ENCODE peak calls at places on chromosome 22, in four cellular contexts. W is ascending aorta, H is foreskin keratinocyte, Y is endodermal cell. S is an unnamed sample.

GRCh38 chr22:19717691-19718254 is 3.5 kb downstream of the SEPTIN5 start:
- DNase-seq in W (peak; percentile 87), H (peak; percentile 24), Y (peak; percentile 89), S (no peak)

GRCh38 chr22:28154856-28155255 is 235.8 kb upstream of the PITPNB start:
- DNase-seq in W (no peak), H (no peak), Y (no peak), S (no peak)

GRCh38 chr22:43420991-43421665 is 9.3 kb downstream of the MPPED1 start:
- DNase-seq in W (no peak), H (no peak), Y (no peak), S (no peak)

GRCh38 chr22:43720718-43721117 is 91.4 kb downstream of the EFCAB6 start:
- DNase-seq in W (no peak), H (no peak), Y (no peak), S (no peak)

GRCh38 chr22:45007247-45007945 is 2.4 kb downstream of the PHF21B start:
- DNase-seq in W (no peak), H (no peak), Y (peak; percentile 95), S (no peak)

GRCh38 chr22:31289335-31289734 is 3.0 kb downstream of the PIK3IP1 start:
- DNase-seq in W (no peak), H (no peak), Y (no peak), S (no peak)

GRCh38 chr22:37891926-37892325 is 14.2 kb upstream of the MICALL1 start:
- DNase-seq in W (no peak), H (no peak), Y (no peak), S (no peak)

GRCh38 chr22:42649261-42650056 is at the start of gene CYB5R3:
- DNase-seq in W (peak; percentile 90), H (peak; percentile 62), Y (peak; percentile 95), S (no peak)

GRCh38 chr22:45218974-45219373 is 21.7 kb downstream of the KIAA0930 start:
- DNase-seq in W (no peak), H (no peak), Y (no peak), S (no peak)

GRCh38 chr22:47030143-47030641 is 267.7 kb downstream of the TBC1D22A start:
- DNase-seq in W (no peak), H (no peak), Y (no peak), S (no peak)

GRCh38 chr22:18062421-18062820 is 15.4 kb upstream of the PEX26 start:
- DNase-seq in W (no peak), H (peak; percentile 66), Y (no peak), S (no peak)

GRCh38 chr22:42780070-42780540 is 59.4 kb upstream of the A4GALT start:
- DNase-seq in W (no peak), H (peak; percentile 77), Y (peak; percentile 91), S (peak; percentile 46)

GRCh38 chr22:31650391-31650790 is 11.6 kb downstream of the PISD start:
- DNase-seq in W (no peak), H (peak; percentile 82), Y (no peak), S (no peak)

GRCh38 chr22:45239378-45240136 is 1.1 kb downstream of the KIAA0930 start:
- DNase-seq in W (no peak), H (no peak), Y (no peak), S (no peak)

GRCh38 chr22:42673898-42674390 is 24.8 kb upstream of the CYB5R3 start:
- DNase-seq in W (no peak), H (no peak), Y (no peak), S (no peak)

GRCh38 chr22:28246392-28246791 is 327.3 kb upstream of the PITPNB start:
- DNase-seq in W (no peak), H (no peak), Y (no peak), S (no peak)

GRCh38 chr22:49867303-49868250 is 13.9 kb downstream of the ZBED4 start:
- DNase-seq in W (no peak), H (no peak), Y (no peak), S (no peak)

GRCh38 chr22:48919187-48919590 is 908.5 kb downstream of the BRD1 start:
- DNase-seq in W (no peak), H (peak; percentile 3), Y (no peak), S (no peak)

GRCh38 chr22:44889233-44889878 is 120.4 kb downstream of the PHF21B start:
- DNase-seq in W (peak; percentile 37), H (no peak), Y (peak; percentile 62), S (no peak)

GRCh38 chr22:31193092-31193491 is 19.0 kb upstream of the LIMK2 start:
- DNase-seq in W (no peak), H (no peak), Y (peak; percentile 55), S (no peak)

GRCh38 chr22:28410050-28410816 is 269.4 kb downstream of the TTC28 start:
- DNase-seq in W (no peak), H (no peak), Y (no peak), S (no peak)

GRCh38 chr22:20203142-20204099 is 52.6 kb upstream of the CCDC188 start:
- DNase-seq in W (no peak), H (no peak), Y (peak; percentile 92), S (no peak)

GRCh38 chr22:37472418-37473006 is 13.7 kb downstream of the MFNG start:
- DNase-seq in W (no peak), H (no peak), Y (peak; percentile 87), S (no peak)

GRCh38 chr22:38176170-38176741 is 5.4 kb downstream of the PLA2G6 start:
- DNase-seq in W (peak; percentile 84), H (no peak), Y (no peak), S (no peak)

GRCh38 chr22:27844256-27844655 is 42.7 kb upstream of the MN1 start:
- DNase-seq in W (peak; percentile 45), H (no peak), Y (peak; percentile 43), S (no peak)

GRCh38 chr22:38843716-38844660 is at the start of gene NPTXR:
- DNase-seq in W (peak; percentile 79), H (no peak), Y (peak; percentile 83), S (no peak)

GRCh38 chr22:36148411-36148810 is 12.1 kb downstream of the APOL3 start:
- DNase-seq in W (peak; percentile 57), H (no peak), Y (no peak), S (no peak)

GRCh38 chr22:36152088-36152487 is 8.5 kb downstream of the APOL3 start:
- DNase-seq in W (no peak), H (no peak), Y (no peak), S (no peak)

GRCh38 chr22:36147196-36147788 is 13.3 kb downstream of the APOL3 start:
- DNase-seq in W (peak; percentile 57), H (no peak), Y (no peak), S (no peak)

GRCh38 chr22:36151006-36151595 is 9.5 kb downstream of the APOL3 start:
- DNase-seq in W (no peak), H (no peak), Y (no peak), S (no peak)

DNA sequence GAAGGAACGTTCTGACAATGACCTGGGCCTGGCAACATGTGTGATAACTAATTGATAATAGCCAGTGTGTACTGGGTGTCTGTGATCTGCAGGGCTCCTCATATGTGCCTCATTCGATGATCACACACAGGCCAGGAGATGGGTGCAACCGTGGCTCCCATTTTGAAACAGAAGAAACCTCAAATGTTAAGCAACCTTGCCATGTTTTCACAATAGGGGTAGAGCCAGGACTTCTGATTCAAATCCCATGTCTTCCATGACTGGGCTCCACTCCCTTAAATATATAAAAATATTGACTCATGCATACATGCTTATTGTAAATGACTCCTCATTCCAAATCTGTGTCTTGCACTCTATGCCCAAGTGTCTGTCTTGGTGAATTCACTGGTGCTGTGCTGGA is 11.1 kb downstream of the APOL3 start:
- DNase-seq in W (peak; percentile 56), H (no peak), Y (no peak), S (no peak)
- H3K4me1 ChIP-seq in W (peaks cover 16% of the 10 kb centered on the region), H (no peaks in the 10 kb centered on the region), Y (peaks cover 5% of the 10 kb centered on the region), S (peaks cover 10% of the 10 kb centered on the region)

DNA sequence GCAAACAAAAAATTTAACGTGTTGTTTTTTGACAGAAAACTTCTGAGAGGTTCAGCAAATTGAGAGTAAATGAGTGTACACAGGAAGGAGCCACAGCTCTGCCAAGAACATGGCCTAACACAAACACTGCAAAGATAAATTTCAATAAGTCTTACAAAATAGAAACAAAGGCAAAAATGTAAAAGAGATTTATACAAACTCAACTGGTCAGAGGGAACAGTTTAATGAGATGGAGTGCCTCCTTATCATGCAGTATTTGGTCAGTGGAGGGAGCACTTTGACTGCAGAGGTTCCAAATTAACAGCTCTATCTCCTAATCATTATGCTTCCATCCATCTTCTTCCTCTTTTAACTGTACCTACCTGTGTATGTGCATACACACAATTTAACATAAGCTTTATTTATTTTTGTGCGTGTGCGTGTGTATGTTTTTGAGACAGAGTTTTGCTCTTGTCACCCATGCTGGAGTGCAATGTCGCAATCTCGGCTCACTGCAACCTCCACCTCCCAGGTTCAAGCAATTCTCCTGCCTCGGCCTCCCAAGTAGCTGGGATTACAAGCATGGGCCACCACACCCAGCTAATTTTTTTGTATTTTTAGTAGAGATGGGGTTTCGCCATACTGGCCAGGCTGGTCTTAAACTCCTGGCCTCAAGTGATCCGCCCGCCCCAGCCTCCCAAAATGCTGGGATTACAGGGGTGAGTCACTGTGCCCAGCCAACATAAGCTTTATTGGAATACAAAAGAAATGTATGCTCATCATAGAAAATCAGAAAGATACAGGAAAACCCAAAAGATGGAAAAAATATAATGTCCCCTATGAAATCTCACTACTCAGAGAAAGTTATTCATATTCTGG is 111.9 kb downstream of the MRTFA start:
- DNase-seq in W (no peak), H (no peak), Y (no peak), S (no peak)
- TF ChIP-seq CTCF in W (no peak), H (peak; percentile 67), Y (peak; percentile 53), S (no peak)

GRCh38 chr22:33958741-33959140 is 38.5 kb upstream of the LARGE1 start:
- DNase-seq in W (no peak), H (no peak), Y (no peak), S (no peak)
- H3K4me1 ChIP-seq in W (no peaks in the 10 kb centered on the region), H (no peaks in the 10 kb centered on the region), Y (peaks cover 8% of the 10 kb centered on the region), S (no peaks in the 10 kb centered on the region)

DNA sequence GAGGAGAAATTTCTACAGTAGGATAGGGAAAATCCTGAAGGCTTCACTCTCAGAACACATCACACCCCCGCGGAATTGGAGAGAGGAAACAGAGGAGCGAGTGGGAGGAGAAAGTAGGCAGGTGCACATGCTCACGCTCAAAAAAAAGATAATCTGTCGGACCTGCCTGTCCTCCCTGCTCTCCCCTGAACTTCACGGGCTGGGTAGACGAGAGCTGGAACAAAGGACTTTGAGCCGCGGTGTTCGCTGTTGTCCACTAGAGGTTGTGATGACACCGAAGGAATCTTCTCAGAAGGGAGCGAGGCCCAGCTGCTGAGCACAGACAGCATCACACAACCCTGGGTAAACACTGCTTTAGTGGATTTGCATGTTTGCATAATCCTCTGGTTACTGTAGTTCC is 5.0 kb downstream of the SEZ6L start:
- DNase-seq in W (no peak), H (no peak), Y (peak; percentile 91), S (no peak)
- TF ChIP-seq CTCF in W (no peak), H (peak; percentile 20), Y (peak; percentile 80), S (no peak)

GRCh38 chr22:23239429-23239828 is 59.1 kb downstream of the BCR start:
- DNase-seq in W (no peak), H (no peak), Y (no peak), S (no peak)
- H3K4me1 ChIP-seq in W (peaks cover 40% of the 10 kb centered on the region), H (peaks cover 3% of the 10 kb centered on the region), Y (peaks cover 49% of the 10 kb centered on the region), S (peaks cover 68% of the 10 kb centered on the region)

GRCh38 chr22:40636380-40637180 is at the start of gene MRTFA:
- DNase-seq in W (peak; percentile 100), H (peak; percentile 99), Y (peak; percentile 100), S (peak; percentile 99)
- TF ChIP-seq CTCF in W (no peak), H (no peak), Y (peak; percentile 16), S (no peak)

GRCh38 chr22:22558071-22558971 is 744 bp downstream of the PRAME start:
- DNase-seq in W (no peak), H (no peak), Y (no peak), S (no peak)
- H3K4me1 ChIP-seq in W (no peaks in the 10 kb centered on the region), H (no peaks in the 10 kb centered on the region), Y (no peaks in the 10 kb centered on the region), S (no peaks in the 10 kb centered on the region)